ENCODE peak calls at places on chromosomes 2 and 18, in four cellular contexts. One of them, this sample, is unnamed.

GRCh38 chr18:6956999-6957398 is 160.6 kb downstream of the LAMA1 start:
- DNase-seq in H9: no peak
- DNase-seq in H1: no peak
- DNase-seq in neuronal stem cell: no peak
- DNase-seq in this sample: no peak

GRCh38 chr2:238864207-238865014 is 16.5 kb downstream of the TWIST2 start:
- DNase-seq in H1: peak
- DNase-seq in neuronal stem cell: peak
- DNase-seq in H9: peak
- DNase-seq in this sample: peak

GRCh38 chr2:133421516-133422324 is 146.5 kb downstream of the NCKAP5 start:
- DNase-seq in neuronal stem cell: peak
- DNase-seq in H9: no peak
- DNase-seq in H1: no peak
- DNase-seq in this sample: no peak

GRCh38 chr18:28159055-28159454 is 17.9 kb downstream of the CDH2 start:
- DNase-seq in H1: no peak
- DNase-seq in neuronal stem cell: no peak
- DNase-seq in H9: peak
- DNase-seq in this sample: no peak

GRCh38 chr2:130928385-130928784 is 91.7 kb downstream of the ARHGEF4 start:
- DNase-seq in neuronal stem cell: no peak
- DNase-seq in H9: peak
- DNase-seq in H1: no peak
- DNase-seq in this sample: no peak

GRCh38 chr18:34773961-34774754 is 64.1 kb downstream of the DTNA start:
- DNase-seq in H1: no peak
- DNase-seq in H9: no peak
- DNase-seq in neuronal stem cell: no peak
- DNase-seq in this sample: peak

GRCh38 chr2:163753721-163754120 is 17.9 kb upstream of the FIGN start:
- DNase-seq in H1: no peak
- DNase-seq in neuronal stem cell: no peak
- DNase-seq in H9: no peak
- DNase-seq in this sample: no peak

GRCh38 chr2:239858179-239858578 is 167.0 kb downstream of the NDUFA10 start:
- DNase-seq in H1: no peak
- DNase-seq in neuronal stem cell: peak
- DNase-seq in H9: no peak
- DNase-seq in this sample: no peak

GRCh38 chr2:13504808-13505207 is 788.1 kb downstream of the TRIB2 start:
- DNase-seq in H1: no peak
- DNase-seq in neuronal stem cell: no peak
- DNase-seq in H9: no peak
- DNase-seq in this sample: no peak

GRCh38 chr18:37452697-37453385 is 112.8 kb downstream of the CELF4 start:
- DNase-seq in H1: no peak
- DNase-seq in H9: no peak
- DNase-seq in neuronal stem cell: no peak
- DNase-seq in this sample: no peak

GRCh38 chr18:37450434-37451133 is 115.0 kb downstream of the CELF4 start:
- DNase-seq in H9: peak
- DNase-seq in neuronal stem cell: peak
- DNase-seq in H1: peak
- DNase-seq in this sample: peak

GRCh38 chr18:37452015-37452414 is 113.6 kb downstream of the CELF4 start:
- DNase-seq in H1: no peak
- DNase-seq in H9: no peak
- DNase-seq in neuronal stem cell: no peak
- DNase-seq in this sample: no peak

GRCh38 chr18:37449618-37450017 is 116.0 kb downstream of the CELF4 start:
- DNase-seq in neuronal stem cell: no peak
- DNase-seq in H9: no peak
- DNase-seq in H1: no peak
- DNase-seq in this sample: no peak

DNA sequence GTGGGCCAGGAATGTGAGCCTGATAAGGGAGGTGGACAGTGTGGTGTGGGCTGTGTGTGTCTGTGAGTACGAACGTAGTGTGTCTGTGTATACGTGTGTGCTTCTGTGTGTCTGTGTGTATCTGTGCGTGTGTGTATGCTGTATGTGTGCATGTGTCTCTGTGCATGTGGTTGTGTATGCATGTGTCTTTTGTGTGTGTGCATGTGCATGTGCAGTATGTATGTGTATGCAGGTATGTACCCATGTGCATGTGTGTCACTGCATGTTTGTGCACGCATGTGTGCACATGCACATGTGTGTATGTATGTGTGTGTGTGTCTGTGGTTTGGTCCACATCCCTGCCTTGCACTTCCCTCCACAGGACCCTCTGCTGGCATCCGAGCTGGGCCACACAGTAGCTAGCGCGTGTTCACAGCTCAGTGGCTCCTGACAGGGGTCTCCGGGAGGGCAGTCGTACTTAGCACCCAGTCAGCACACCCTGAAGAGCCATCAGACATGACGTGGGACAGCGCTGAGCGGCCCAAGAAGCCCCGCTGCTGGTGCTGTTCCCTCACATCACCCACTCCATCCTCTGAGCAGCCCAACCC is 114.3 kb downstream of the CELF4 start:
- DNase-seq in H9: no peak
- DNase-seq in H1: no peak
- DNase-seq in neuronal stem cell: no peak
- DNase-seq in this sample: no peak
- H2BK12ac ChIP-seq in H9: no peak
- H2BK12ac ChIP-seq in H1: peak
- H2BK12ac ChIP-seq in neuronal stem cell: peak
- H2BK12ac ChIP-seq in this sample: peak

GRCh38 chr2:234985608-234986115 is 33.8 kb downstream of the SH3BP4 start:
- DNase-seq in H1: no peak
- DNase-seq in neuronal stem cell: no peak
- DNase-seq in H9: no peak
- DNase-seq in this sample: no peak

GRCh38 chr2:234980476-234981187 is 28.8 kb downstream of the SH3BP4 start:
- DNase-seq in H1: no peak
- DNase-seq in H9: no peak
- DNase-seq in neuronal stem cell: no peak
- DNase-seq in this sample: peak

GRCh38 chr2:234982096-234982834 is 30.4 kb downstream of the SH3BP4 start:
- DNase-seq in H1: no peak
- DNase-seq in H9: no peak
- DNase-seq in neuronal stem cell: no peak
- DNase-seq in this sample: no peak

GRCh38 chr2:234981197-234982095 is 29.6 kb downstream of the SH3BP4 start:
- DNase-seq in neuronal stem cell: peak
- DNase-seq in H1: peak
- DNase-seq in H9: peak
- DNase-seq in this sample: peak

DNA sequence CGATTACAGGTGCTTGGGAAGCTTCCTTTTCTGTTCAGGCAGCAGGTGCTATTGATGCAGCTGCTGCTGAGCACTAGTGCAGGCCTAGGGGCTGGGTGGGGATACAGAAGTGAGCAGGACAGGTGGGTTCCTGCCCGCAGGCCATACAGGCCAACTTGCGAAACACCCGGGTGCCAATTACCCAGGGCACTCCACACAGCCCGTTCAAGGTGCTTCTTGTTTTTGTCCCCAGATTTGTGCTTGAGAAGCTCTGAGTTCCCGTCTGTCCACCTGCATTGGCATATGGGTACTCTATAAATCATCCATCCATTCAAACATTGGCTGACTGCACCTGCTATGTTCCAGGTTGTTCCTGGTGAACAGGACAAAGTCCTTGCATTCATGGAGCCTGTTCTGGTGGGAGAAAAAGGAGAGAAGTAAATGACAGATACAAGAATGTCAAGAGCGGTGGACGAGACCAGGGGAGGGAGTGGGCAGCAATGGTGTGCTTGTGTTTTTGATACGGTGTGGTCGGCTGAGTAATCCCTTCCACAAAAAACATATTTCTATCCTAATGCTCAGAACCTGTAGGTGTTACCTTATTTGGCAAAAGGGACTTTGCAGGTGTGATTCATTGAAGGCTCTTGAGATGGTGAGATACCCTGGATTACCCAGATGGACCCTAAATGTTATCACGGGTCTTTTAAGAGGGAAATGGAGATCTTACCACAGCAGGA is 31.4 kb downstream of the SH3BP4 start:
- DNase-seq in H1: no peak
- DNase-seq in H9: no peak
- DNase-seq in neuronal stem cell: no peak
- DNase-seq in this sample: no peak
- H2BK15ac ChIP-seq in H1: peak
- H2BK15ac ChIP-seq in H9: no peak
- H2BK15ac ChIP-seq in neuronal stem cell: no peak
- H2BK15ac ChIP-seq in this sample: no peak

DNA sequence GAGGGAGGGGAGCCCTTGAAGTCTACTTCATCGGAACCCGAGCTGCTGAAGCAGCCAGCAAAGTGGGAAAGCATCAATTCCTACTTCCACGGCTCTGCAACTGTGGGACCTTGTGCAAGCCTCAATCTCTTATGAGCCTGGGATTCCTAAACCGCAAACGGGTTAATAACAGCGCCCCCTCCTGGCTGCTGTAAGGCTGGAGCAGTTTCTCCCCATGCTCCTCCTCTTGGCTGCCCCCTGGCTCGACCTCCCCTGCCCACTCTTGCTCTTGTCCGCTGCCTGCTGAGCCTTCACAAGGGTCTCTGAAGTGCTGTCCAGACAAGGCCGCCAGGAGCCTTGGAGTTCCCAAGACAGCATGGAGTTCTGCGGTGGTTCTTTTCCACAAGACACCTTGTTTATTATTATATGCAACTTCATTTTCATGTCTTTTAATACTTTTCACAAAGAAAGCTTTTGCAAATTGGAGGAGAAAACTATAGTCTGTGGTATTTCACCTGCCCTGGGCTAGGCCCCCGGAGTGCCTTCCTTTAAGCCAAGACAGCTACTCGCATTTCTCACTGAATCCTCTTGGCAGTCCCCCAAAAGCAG is 157.2 kb downstream of the DDX1 start:
- DNase-seq in H1: peak
- DNase-seq in neuronal stem cell: peak
- DNase-seq in H9: peak
- DNase-seq in this sample: peak
- H2BK12ac ChIP-seq in H1: peak
- H2BK12ac ChIP-seq in neuronal stem cell: no peak
- H2BK12ac ChIP-seq in H9: no peak
- H2BK12ac ChIP-seq in this sample: no peak

GRCh38 chr18:46156124-46156745 is 52.0 kb downstream of the HAUS1 start:
- DNase-seq in neuronal stem cell: no peak
- DNase-seq in H9: no peak
- DNase-seq in H1: no peak
- DNase-seq in this sample: no peak

GRCh38 chr18:46152808-46153617 is 48.8 kb downstream of the HAUS1 start:
- DNase-seq in neuronal stem cell: peak
- DNase-seq in H1: peak
- DNase-seq in H9: peak
- DNase-seq in this sample: no peak

GRCh38 chr18:46158498-46158897 is 54.3 kb downstream of the HAUS1 start:
- DNase-seq in H9: no peak
- DNase-seq in neuronal stem cell: no peak
- DNase-seq in H1: no peak
- DNase-seq in this sample: no peak

GRCh38 chr18:46156838-46157237 is 52.7 kb downstream of the HAUS1 start:
- DNase-seq in H1: no peak
- DNase-seq in H9: no peak
- DNase-seq in neuronal stem cell: no peak
- DNase-seq in this sample: no peak

DNA sequence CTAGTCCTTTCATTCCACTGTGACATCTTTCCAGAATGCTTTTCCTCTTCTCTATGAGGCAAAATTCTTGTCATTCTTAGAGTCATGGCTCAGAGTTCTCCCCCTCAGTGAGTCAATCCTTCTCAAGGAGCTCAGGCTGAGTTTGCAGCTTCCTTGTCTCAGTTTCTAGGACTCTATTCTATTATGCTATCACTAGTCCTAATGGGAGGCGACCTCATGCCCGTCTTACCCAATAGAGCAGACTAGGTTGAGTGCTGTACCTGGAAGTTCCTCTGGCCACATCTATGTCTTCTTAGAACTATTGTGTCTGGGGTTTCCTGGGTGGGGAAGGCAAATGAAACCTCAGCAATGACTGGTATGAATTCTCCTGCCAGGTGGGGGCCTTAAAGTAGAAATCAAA is 51.5 kb downstream of the HAUS1 start:
- DNase-seq in H9: no peak
- DNase-seq in H1: no peak
- DNase-seq in neuronal stem cell: no peak
- DNase-seq in this sample: peak
- H2BK15ac ChIP-seq in H9: no peak
- H2BK15ac ChIP-seq in H1: no peak
- H2BK15ac ChIP-seq in neuronal stem cell: no peak
- H2BK15ac ChIP-seq in this sample: no peak

GRCh38 chr2:42934568-42935258 is 142.3 kb upstream of the HAAO start:
- DNase-seq in H1: no peak
- DNase-seq in neuronal stem cell: no peak
- DNase-seq in H9: no peak
- DNase-seq in this sample: no peak

GRCh38 chr2:42931147-42931817 is 138.9 kb upstream of the HAAO start:
- DNase-seq in H9: peak
- DNase-seq in neuronal stem cell: no peak
- DNase-seq in H1: peak
- DNase-seq in this sample: no peak

GRCh38 chr2:42933824-42934254 is 141.5 kb upstream of the HAAO start:
- DNase-seq in H9: no peak
- DNase-seq in H1: no peak
- DNase-seq in neuronal stem cell: no peak
- DNase-seq in this sample: no peak

GRCh38 chr2:42931818-42932195 is 139.4 kb upstream of the HAAO start:
- DNase-seq in H1: no peak
- DNase-seq in neuronal stem cell: no peak
- DNase-seq in H9: no peak
- DNase-seq in this sample: no peak

DNA sequence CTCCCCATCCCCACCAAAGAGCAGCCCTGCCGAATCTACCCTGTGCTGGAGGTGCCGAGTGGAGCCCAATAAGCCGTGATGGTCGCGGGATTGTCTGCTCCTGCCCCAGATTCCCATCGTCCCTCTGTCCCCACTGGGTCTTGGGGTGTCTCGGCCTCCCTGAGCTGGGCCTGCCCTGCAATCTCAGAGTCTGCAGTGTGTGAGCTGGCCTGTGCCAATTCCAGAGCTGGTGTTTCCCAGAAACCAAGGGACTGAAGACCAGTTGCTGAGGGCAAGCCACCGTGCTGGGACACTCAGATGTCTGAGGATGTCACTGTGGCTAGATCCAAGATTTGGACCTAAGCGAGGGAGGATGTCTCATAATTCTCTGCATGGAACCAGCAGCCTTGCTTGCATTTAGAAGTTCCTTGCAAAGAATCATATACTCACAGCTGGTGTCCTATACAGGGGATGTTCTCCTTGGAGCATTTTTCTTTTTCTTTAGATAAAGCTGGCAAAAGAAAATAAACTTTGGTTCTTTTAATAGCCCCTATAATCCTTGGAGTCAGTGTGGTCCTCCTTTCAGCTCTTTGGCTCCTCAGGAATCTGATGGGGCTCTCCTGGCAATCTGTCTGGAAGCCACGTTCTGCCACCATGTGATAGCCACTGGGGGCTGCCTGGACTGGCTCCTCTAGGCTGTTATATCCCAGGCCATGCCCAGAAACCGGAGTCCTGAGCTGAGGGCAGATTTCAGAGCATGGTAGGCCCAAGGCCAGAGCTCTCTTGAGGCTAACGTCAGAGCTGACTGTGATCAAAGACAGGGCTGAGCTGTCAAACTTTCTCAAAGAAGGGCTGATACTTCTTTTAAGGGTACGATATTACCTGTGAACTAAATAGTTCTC is 140.1 kb upstream of the HAAO start:
- DNase-seq in H9: no peak
- DNase-seq in H1: no peak
- DNase-seq in neuronal stem cell: no peak
- DNase-seq in this sample: no peak
- H2BK12ac ChIP-seq in H9: no peak
- H2BK12ac ChIP-seq in H1: peak
- H2BK12ac ChIP-seq in neuronal stem cell: no peak
- H2BK12ac ChIP-seq in this sample: peak